ENCODE peak calls at places on chromosomes 4 and X, in four cellular contexts. Z is iris pigment epithelial cell, Y is stomach, F is NCI-H446 treated with DMSO at 0.1 percent for 48 hours. V is an unnamed sample.

GRCh38 chr4:8920289-8920965 is 48.8 kb upstream of the HMX1 start:
- DNase-seq in Y (no peak), F (no peak), Z (no peak), V (no peak)

GRCh38 chr4:16893141-16893571 is 5.3 kb downstream of the LDB2 start:
- DNase-seq in Z (no peak), Y (no peak), F (no peak), V (no peak)

GRCh38 chr4:109703664-109704351 is 563 bp upstream of the CASP6 start:
- DNase-seq in Z (peak), Y (no peak), F (no peak), V (no peak)

GRCh38 chrX:28177202-28177601 is 196.0 kb upstream of the DCAF8L1 start:
- DNase-seq in F (no peak), Z (no peak), Y (no peak), V (no peak)

GRCh38 chrX:6002056-6002455 is 226.6 kb downstream of the NLGN4X start:
- DNase-seq in Z (no peak), F (no peak), Y (no peak), V (no peak)

GRCh38 chr4:144579411-144580020 is 66.4 kb upstream of the HHIP start:
- DNase-seq in F (no peak), Y (no peak), Z (peak), V (peak)

GRCh38 chr4:16643852-16644251 is 254.6 kb downstream of the LDB2 start:
- DNase-seq in F (no peak), Z (no peak), Y (no peak), V (no peak)

GRCh38 chrX:150507251-150507856 is 61.1 kb upstream of the MTM1 start:
- DNase-seq in F (no peak), Z (no peak), Y (no peak), V (no peak)

GRCh38 chr4:145814246-145814645 is 124.4 kb downstream of the ZNF827 start:
- DNase-seq in Z (no peak), Y (no peak), F (no peak), V (no peak)

GRCh38 chr4:65241257-65241997 is 428.9 kb downstream of the EPHA5 start:
- DNase-seq in Y (no peak), Z (no peak), F (no peak), V (no peak)

GRCh38 chr4:85039526-85039925 is 73.0 kb upstream of the WDFY3 start:
- DNase-seq in Z (peak), Y (no peak), F (no peak), V (no peak)

GRCh38 chrX:27444093-27444908 is 18.8 kb downstream of the PPP4R3C start:
- DNase-seq in Y (no peak), Z (peak), F (no peak), V (no peak)

GRCh38 chr4:184289179-184289535 is 71.5 kb upstream of the ENPP6 start:
- DNase-seq in F (no peak), Y (no peak), Z (no peak), V (no peak)

GRCh38 chr4:83189631-83190136 is 75.2 kb upstream of the PLAC8 start:
- DNase-seq in Z (no peak), Y (no peak), F (no peak), V (no peak)

GRCh38 chr4:85861064-85861767 is 386.3 kb downstream of the ARHGAP24 start:
- DNase-seq in F (no peak), Z (no peak), Y (peak), V (no peak)

GRCh38 chr4:65344278-65344825 is 325.9 kb downstream of the EPHA5 start:
- DNase-seq in Z (peak), Y (no peak), F (no peak), V (peak)

GRCh38 chrX:77446029-77446585 is 1.1 kb upstream of the FGF16 start:
- DNase-seq in F (no peak), Z (peak), Y (no peak), V (no peak)

GRCh38 chr4:78074747-78075146 is 17.6 kb downstream of the FRAS1 start:
- DNase-seq in F (no peak), Y (no peak), Z (no peak), V (no peak)

GRCh38 chr4:16269742-16270522 is 43.7 kb upstream of the TAPT1 start:
- DNase-seq in F (no peak), Z (peak), Y (no peak), V (peak)

GRCh38 chrX:155070038-155070437 is 898 bp downstream of the CMC4 start:
- DNase-seq in Z (no peak), F (no peak), Y (no peak), V (no peak)

GRCh38 chr4:165972747-165973146 is 99.7 kb downstream of the TLL1 start:
- DNase-seq in Z (peak), F (no peak), Y (no peak), V (no peak)

GRCh38 chr4:141350122-141350904 is 129.6 kb downstream of the ZNF330 start:
- DNase-seq in Y (peak), Z (peak), F (no peak), V (peak)

GRCh38 chrX:34629572-34629971 is 27.5 kb downstream of the TMEM47 start:
- DNase-seq in F (no peak), Y (no peak), Z (no peak), V (no peak)

GRCh38 chrX:13569479-13570244 is at the start of gene EGFL6:
- DNase-seq in Y (no peak), Z (no peak), F (no peak), V (no peak)

GRCh38 chr4:76212851-76213414 is 691 bp downstream of the SCARB2 start:
- DNase-seq in F (no peak), Z (peak), Y (no peak), V (peak)

GRCh38 chr4:19615086-19615689 is 636.5 kb upstream of the SLIT2 start:
- DNase-seq in F (no peak), Y (no peak), Z (no peak), V (no peak)

GRCh38 chr4:3412257-3413020 is 29.3 kb upstream of the HGFAC start:
- DNase-seq in Y (no peak), F (no peak), Z (no peak), V (no peak)

GRCh38 chrX:118329179-118329578 is 16.7 kb upstream of the WDR44 start:
- DNase-seq in Y (no peak), F (no peak), Z (no peak), V (no peak)

GRCh38 chr4:123547167-123547817 is 150.7 kb downstream of the SPRY1 start:
- DNase-seq in Z (no peak), Y (peak), F (no peak), V (no peak)

GRCh38 chrX:40040686-40041461 is 56.9 kb downstream of the BCOR start:
- DNase-seq in Z (no peak), Y (no peak), F (no peak), V (no peak)

GRCh38 chr4:74039065-74039763 is 725 bp upstream of the CXCL3 start:
- DNase-seq in Z (peak), Y (no peak), F (no peak), V (no peak)

GRCh38 chrX:139199945-139200344 is 330.6 kb upstream of the F9 start:
- DNase-seq in Y (no peak), Z (no peak), F (no peak), V (no peak)

GRCh38 chrX:69128573-69128972 is 36.7 kb downstream of the PJA1 start:
- DNase-seq in F (no peak), Z (no peak), Y (peak), V (no peak)

GRCh38 chr4:20043992-20044391 is 207.7 kb upstream of the SLIT2 start:
- DNase-seq in Z (peak), Y (no peak), F (peak), V (no peak)

GRCh38 chr4:118373614-118374255 is 20.9 kb upstream of the PRSS12 start:
- DNase-seq in Z (peak), F (no peak), Y (no peak), V (no peak)

GRCh38 chrX:40418413-40419195 is 162.2 kb upstream of the ATP6AP2 start:
- DNase-seq in Y (no peak), Z (no peak), F (peak), V (no peak)

GRCh38 chr4:1772869-1773538 is 20.1 kb upstream of the FGFR3 start:
- DNase-seq in Z (no peak), F (no peak), Y (no peak), V (no peak)

GRCh38 chrX:43589735-43590515 is 66.2 kb upstream of the MAOA start:
- DNase-seq in Z (peak), F (no peak), Y (no peak), V (no peak)

V was measured in HS-27A.